ENCODE peak calls at places on chromosomes 4 and X, in ten cellular contexts. K, Q, I, J, B, W, P, U, X and F are unnamed samples.
A peak's percentile ranks its signal among the peaks of the same experiment; 100 is the strongest.

GRCh38 chr4:123922847-123923246 is 526.3 kb downstream of the SPRY1 start:
- DNase-seq in K (no peak), Q (no peak), I (peak; percentile 23), J (no peak), B (peak; percentile 45), W (no peak), P (no peak), U (no peak), X (no peak), F (no peak)

GRCh38 chr4:125123710-125124109 is 191.0 kb upstream of the FAT4 start:
- DNase-seq in K (peak; percentile 14), Q (no peak), I (no peak), J (no peak), B (no peak), W (no peak), P (no peak), U (no peak), X (no peak), F (no peak)

GRCh38 chr4:180527993-180528392 is 1715.2 kb upstream of the TENM3 start:
- DNase-seq in K (no peak), Q (no peak), I (no peak), J (no peak), B (no peak), W (no peak), P (no peak), U (no peak), X (no peak), F (no peak)

GRCh38 chr4:16764622-16765021 is 133.8 kb downstream of the LDB2 start:
- DNase-seq in K (no peak), Q (no peak), I (peak; percentile 36), J (peak; percentile 66), B (no peak), W (peak; percentile 27), P (peak; percentile 26), U (no peak), X (no peak), F (no peak)

GRCh38 chrX:43655151-43655676 is 885 bp upstream of the MAOA start:
- DNase-seq in K (no peak), Q (peak; percentile 19), I (peak; percentile 56), J (peak; percentile 64), B (peak; percentile 55), W (peak; percentile 37), P (peak; percentile 59), U (peak; percentile 34), X (peak; percentile 43), F (no peak)

GRCh38 chr4:140790765-140791164 is 34.6 kb upstream of the TBC1D9 start:
- DNase-seq in K (no peak), Q (no peak), I (no peak), J (no peak), B (peak; percentile 71), W (no peak), P (no peak), U (no peak), X (no peak), F (peak; percentile 26)

GRCh38 chrX:55056820-55057690 is 17.8 kb upstream of the PAGE2B start:
- DNase-seq in K (peak; percentile 0), Q (no peak), I (peak; percentile 71), J (peak; percentile 75), B (peak; percentile 27), W (no peak), P (no peak), U (no peak), X (no peak), F (no peak)

GRCh38 chr4:36471903-36472302 is 190.5 kb downstream of the DTHD1 start:
- DNase-seq in K (no peak), Q (no peak), I (no peak), J (no peak), B (no peak), W (no peak), P (no peak), U (no peak), X (no peak), F (no peak)

GRCh38 chr4:100367451-100367850 is 150.4 kb downstream of the EMCN start:
- DNase-seq in K (no peak), Q (no peak), I (no peak), J (peak; percentile 94), B (no peak), W (no peak), P (no peak), U (no peak), X (no peak), F (no peak)

GRCh38 chrX:120271218-120271617 is 20.6 kb downstream of the ZBTB33 start:
- DNase-seq in K (no peak), Q (no peak), I (no peak), J (no peak), B (peak; percentile 16), W (no peak), P (no peak), U (peak; percentile 78), X (no peak), F (no peak)

GRCh38 chr4:154492288-154492687 is 689 bp upstream of the DCHS2 start:
- DNase-seq in K (no peak), Q (no peak), I (no peak), J (no peak), B (no peak), W (no peak), P (peak; percentile 20), U (no peak), X (no peak), F (no peak)

GRCh38 chr4:125357675-125358074 is 42.9 kb downstream of the FAT4 start:
- DNase-seq in K (no peak), Q (no peak), I (no peak), J (no peak), B (no peak), W (no peak), P (peak; percentile 84), U (no peak), X (no peak), F (no peak)

GRCh38 chrX:24012266-24012665 is 14.7 kb downstream of the KLHL15 start:
- DNase-seq in K (no peak), Q (no peak), I (no peak), J (no peak), B (no peak), W (no peak), P (no peak), U (no peak), X (no peak), F (no peak)

GRCh38 chr4:112910109-112910736 is 139.2 kb upstream of the ANK2 start:
- DNase-seq in K (peak; percentile 54), Q (no peak), I (peak; percentile 56), J (peak; percentile 71), B (no peak), W (no peak), P (peak; percentile 11), U (no peak), X (no peak), F (no peak)

GRCh38 chrX:122868626-122869025 is 315.5 kb upstream of the GRIA3 start:
- DNase-seq in K (no peak), Q (no peak), I (no peak), J (peak; percentile 4), B (no peak), W (no peak), P (no peak), U (no peak), X (no peak), F (no peak)

GRCh38 chr4:61373901-61374611 is 173.9 kb downstream of the ADGRL3 start:
- DNase-seq in K (no peak), Q (no peak), I (peak; percentile 82), J (peak; percentile 68), B (peak; percentile 81), W (no peak), P (no peak), U (no peak), X (no peak), F (no peak)

GRCh38 chr4:74793757-74794340 is 474 bp downstream of the BTC start:
- DNase-seq in K (no peak), Q (peak; percentile 33), I (peak; percentile 23), J (peak; percentile 22), B (peak; percentile 46), W (peak; percentile 68), P (peak; percentile 63), U (peak; percentile 77), X (peak; percentile 17), F (peak; percentile 19)
- TF ChIP-seq CTCF in K (no peak), Q (no peak), I (peak; percentile 19), J (peak; percentile 37), B (peak; percentile 74), W (no peak), P (peak; percentile 46), U (no peak), X (no peak), F (no peak)

GRCh38 chrX:147478899-147479298 is 432.8 kb upstream of the FMR1 start:
- DNase-seq in K (no peak), Q (no peak), I (no peak), J (no peak), B (no peak), W (no peak), P (no peak), U (no peak), X (no peak), F (no peak)

GRCh38 chrX:147476008-147476407 is 435.7 kb upstream of the FMR1 start:
- DNase-seq in K (no peak), Q (no peak), I (peak; percentile 3), J (peak; percentile 1), B (peak; percentile 0), W (peak; percentile 13), P (peak; percentile 50), U (no peak), X (no peak), F (no peak)
- TF ChIP-seq CTCF in K (peak; percentile 30), Q (no peak), I (no peak), J (no peak), B (no peak), W (peak; percentile 18), P (peak; percentile 55), U (no peak), X (no peak), F (peak; percentile 63)

GRCh38 chr4:139278956-139279722 is 886 bp downstream of the MGARP start:
- DNase-seq in K (no peak), Q (no peak), I (no peak), J (peak; percentile 33), B (no peak), W (peak; percentile 35), P (peak; percentile 49), U (no peak), X (no peak), F (no peak)

GRCh38 chr4:139282375-139283075 is 2.5 kb upstream of the MGARP start:
- DNase-seq in K (peak; percentile 53), Q (no peak), I (peak; percentile 24), J (peak; percentile 40), B (no peak), W (no peak), P (no peak), U (no peak), X (no peak), F (no peak)

GRCh38 chr4:139278450-139278849 is 1.6 kb downstream of the MGARP start:
- DNase-seq in K (no peak), Q (no peak), I (no peak), J (peak; percentile 37), B (no peak), W (no peak), P (no peak), U (no peak), X (no peak), F (no peak)

GRCh38 chr4:139279723-139280620 is at the start of gene MGARP:
- DNase-seq in K (no peak), Q (no peak), I (no peak), J (peak; percentile 28), B (no peak), W (peak; percentile 64), P (peak; percentile 85), U (no peak), X (peak; percentile 31), F (peak; percentile 25)

GRCh38 chr4:139281212-139281611 is 1.2 kb upstream of the MGARP start:
- DNase-seq in K (no peak), Q (no peak), I (no peak), J (peak; percentile 15), B (no peak), W (no peak), P (no peak), U (no peak), X (no peak), F (no peak)
- TF ChIP-seq CTCF in K (peak; percentile 62), Q (no peak), I (peak; percentile 7), J (peak; percentile 39), B (no peak), W (no peak), P (peak; percentile 27), U (no peak), X (peak; percentile 34), F (no peak)

GRCh38 chr4:164935363-164935762 is 42.1 kb downstream of the TRIM61 start:
- DNase-seq in K (no peak), Q (no peak), I (no peak), J (peak; percentile 14), B (no peak), W (no peak), P (peak; percentile 44), U (no peak), X (no peak), F (peak; percentile 40)
- TF ChIP-seq CTCF in K (no peak), Q (no peak), I (no peak), J (peak; percentile 27), B (no peak), W (no peak), P (peak; percentile 46), U (no peak), X (no peak), F (peak; percentile 26)